ENCODE peak calls at places on chromosomes 3 and 15, in five cellular contexts. One of them, this sample, is unnamed.

GRCh38 chr15:84856731-84857417 is 27.6 kb upstream of the SLC28A1 start:
- DNase-seq in suprapubic skin: no peak
- DNase-seq in stomach: no peak
- DNase-seq in breast epithelium: no peak
- DNase-seq in sigmoid colon: peak; percentile 30
- DNase-seq in this sample: no peak

GRCh38 chr15:69881760-69882159 is 216.0 kb downstream of the TLE3 start:
- DNase-seq in suprapubic skin: no peak
- DNase-seq in sigmoid colon: no peak
- DNase-seq in stomach: no peak
- DNase-seq in breast epithelium: no peak
- DNase-seq in this sample: no peak

GRCh38 chr3:151347432-151347831 is 18.1 kb upstream of the P2RY13 start:
- DNase-seq in breast epithelium: no peak
- DNase-seq in stomach: no peak
- DNase-seq in suprapubic skin: no peak
- DNase-seq in sigmoid colon: peak; percentile 62
- DNase-seq in this sample: no peak

GRCh38 chr3:59985643-59986200 is 935.9 kb upstream of the CFAP20DC start:
- DNase-seq in suprapubic skin: no peak
- DNase-seq in stomach: no peak
- DNase-seq in sigmoid colon: no peak
- DNase-seq in breast epithelium: no peak
- DNase-seq in this sample: no peak

GRCh38 chr15:38701134-38701533 is 136.5 kb upstream of the RASGRP1 start:
- DNase-seq in suprapubic skin: no peak
- DNase-seq in stomach: no peak
- DNase-seq in breast epithelium: no peak
- DNase-seq in sigmoid colon: no peak
- DNase-seq in this sample: no peak

GRCh38 chr3:15753056-15753710 is 44.6 kb downstream of the ANKRD28 start:
- DNase-seq in stomach: peak; percentile 42
- DNase-seq in breast epithelium: no peak
- DNase-seq in suprapubic skin: no peak
- DNase-seq in sigmoid colon: no peak
- DNase-seq in this sample: no peak

GRCh38 chr3:195109098-195109657 is 161.8 kb downstream of the XXYLT1 start:
- DNase-seq in suprapubic skin: peak; percentile 28
- DNase-seq in sigmoid colon: peak; percentile 49
- DNase-seq in stomach: no peak
- DNase-seq in breast epithelium: no peak
- DNase-seq in this sample: no peak

GRCh38 chr3:181723568-181724431 is 12.1 kb downstream of the SOX2 start:
- DNase-seq in breast epithelium: no peak
- DNase-seq in suprapubic skin: no peak
- DNase-seq in sigmoid colon: no peak
- DNase-seq in stomach: no peak
- DNase-seq in this sample: no peak

GRCh38 chr15:43889072-43889471 is 62.3 kb downstream of the WDR76 start:
- DNase-seq in suprapubic skin: no peak
- DNase-seq in breast epithelium: no peak
- DNase-seq in sigmoid colon: no peak
- DNase-seq in stomach: no peak
- DNase-seq in this sample: no peak

GRCh38 chr15:82663186-82663600 is 16.0 kb upstream of the CPEB1 start:
- DNase-seq in breast epithelium: no peak
- DNase-seq in suprapubic skin: no peak
- DNase-seq in sigmoid colon: no peak
- DNase-seq in stomach: peak; percentile 49
- DNase-seq in this sample: no peak

GRCh38 chr3:104956620-104957345 is 409.9 kb upstream of the ALCAM start:
- DNase-seq in stomach: no peak
- DNase-seq in breast epithelium: no peak
- DNase-seq in suprapubic skin: no peak
- DNase-seq in sigmoid colon: no peak
- DNase-seq in this sample: no peak

GRCh38 chr3:177810162-177810623 is 612.9 kb upstream of the TBL1XR1 start:
- DNase-seq in sigmoid colon: no peak
- DNase-seq in stomach: no peak
- DNase-seq in suprapubic skin: no peak
- DNase-seq in breast epithelium: no peak
- DNase-seq in this sample: no peak

GRCh38 chr3:168197162-168197561 is 101.4 kb upstream of the GOLIM4 start:
- DNase-seq in sigmoid colon: no peak
- DNase-seq in breast epithelium: no peak
- DNase-seq in stomach: no peak
- DNase-seq in suprapubic skin: no peak
- DNase-seq in this sample: no peak

GRCh38 chr3:129282727-129283327 is 4.2 kb downstream of the HMCES start:
- DNase-seq in breast epithelium: no peak
- DNase-seq in suprapubic skin: no peak
- DNase-seq in stomach: no peak
- DNase-seq in sigmoid colon: no peak
- DNase-seq in this sample: no peak

GRCh38 chr3:138197058-138197457 is 10.0 kb downstream of the ARMC8 start:
- DNase-seq in suprapubic skin: no peak
- DNase-seq in breast epithelium: no peak
- DNase-seq in sigmoid colon: no peak
- DNase-seq in stomach: no peak
- DNase-seq in this sample: no peak

GRCh38 chr3:190116551-190117067 is 4.1 kb downstream of the P3H2 start:
- DNase-seq in suprapubic skin: no peak
- DNase-seq in breast epithelium: no peak
- DNase-seq in stomach: no peak
- DNase-seq in sigmoid colon: no peak
- DNase-seq in this sample: no peak

GRCh38 chr3:64414043-64414442 is 188.8 kb upstream of the PRICKLE2 start:
- DNase-seq in sigmoid colon: no peak
- DNase-seq in breast epithelium: no peak
- DNase-seq in stomach: no peak
- DNase-seq in suprapubic skin: no peak
- DNase-seq in this sample: no peak

GRCh38 chr3:71005797-71006321 is 577.7 kb downstream of the FOXP1 start:
- DNase-seq in breast epithelium: no peak
- DNase-seq in stomach: no peak
- DNase-seq in suprapubic skin: no peak
- DNase-seq in sigmoid colon: no peak
- DNase-seq in this sample: no peak

GRCh38 chr15:80780416-80781221 is 1.4 kb downstream of the CEMIP start:
- DNase-seq in sigmoid colon: no peak
- DNase-seq in stomach: peak; percentile 48
- DNase-seq in suprapubic skin: peak; percentile 57
- DNase-seq in breast epithelium: no peak
- DNase-seq in this sample: no peak

GRCh38 chr3:133294253-133294652 is 105.6 kb upstream of the BFSP2 start:
- DNase-seq in suprapubic skin: no peak
- DNase-seq in stomach: no peak
- DNase-seq in breast epithelium: no peak
- DNase-seq in sigmoid colon: no peak
- DNase-seq in this sample: no peak

GRCh38 chr3:100297784-100298183 is 36.8 kb upstream of the NIT2 start:
- DNase-seq in breast epithelium: no peak
- DNase-seq in stomach: no peak
- DNase-seq in sigmoid colon: no peak
- DNase-seq in suprapubic skin: no peak
- DNase-seq in this sample: no peak

GRCh38 chr3:149559989-149560388 is 85.5 kb downstream of the TM4SF4 start:
- DNase-seq in stomach: no peak
- DNase-seq in breast epithelium: no peak
- DNase-seq in suprapubic skin: no peak
- DNase-seq in sigmoid colon: no peak
- DNase-seq in this sample: no peak

GRCh38 chr3:112002458-112002971 is 3.8 kb downstream of the TAGLN3 start:
- DNase-seq in stomach: no peak
- DNase-seq in suprapubic skin: no peak
- DNase-seq in sigmoid colon: no peak
- DNase-seq in breast epithelium: no peak
- DNase-seq in this sample: no peak

GRCh38 chr15:71107501-71107815 is 7.8 kb upstream of the THSD4 start:
- DNase-seq in breast epithelium: no peak
- DNase-seq in sigmoid colon: no peak
- DNase-seq in suprapubic skin: no peak
- DNase-seq in stomach: no peak
- DNase-seq in this sample: peak; percentile 52

GRCh38 chr3:23809294-23809693 is 3.5 kb downstream of the UBE2E1 start:
- DNase-seq in sigmoid colon: no peak
- DNase-seq in stomach: no peak
- DNase-seq in breast epithelium: no peak
- DNase-seq in suprapubic skin: no peak
- DNase-seq in this sample: no peak

GRCh38 chr3:23808525-23808924 is 2.8 kb downstream of the UBE2E1 start:
- DNase-seq in stomach: no peak
- DNase-seq in breast epithelium: no peak
- DNase-seq in sigmoid colon: no peak
- DNase-seq in suprapubic skin: no peak
- DNase-seq in this sample: no peak

GRCh38 chr3:23811117-23811487 is 5.3 kb downstream of the UBE2E1 start:
- DNase-seq in breast epithelium: no peak
- DNase-seq in sigmoid colon: no peak
- DNase-seq in suprapubic skin: no peak
- DNase-seq in stomach: no peak
- DNase-seq in this sample: no peak

GRCh38 chr3:23810342-23811116 is 4.8 kb downstream of the UBE2E1 start:
- DNase-seq in breast epithelium: peak; percentile 61
- DNase-seq in stomach: peak; percentile 46
- DNase-seq in sigmoid colon: peak; percentile 77
- DNase-seq in suprapubic skin: peak; percentile 81
- DNase-seq in this sample: no peak

DNA sequence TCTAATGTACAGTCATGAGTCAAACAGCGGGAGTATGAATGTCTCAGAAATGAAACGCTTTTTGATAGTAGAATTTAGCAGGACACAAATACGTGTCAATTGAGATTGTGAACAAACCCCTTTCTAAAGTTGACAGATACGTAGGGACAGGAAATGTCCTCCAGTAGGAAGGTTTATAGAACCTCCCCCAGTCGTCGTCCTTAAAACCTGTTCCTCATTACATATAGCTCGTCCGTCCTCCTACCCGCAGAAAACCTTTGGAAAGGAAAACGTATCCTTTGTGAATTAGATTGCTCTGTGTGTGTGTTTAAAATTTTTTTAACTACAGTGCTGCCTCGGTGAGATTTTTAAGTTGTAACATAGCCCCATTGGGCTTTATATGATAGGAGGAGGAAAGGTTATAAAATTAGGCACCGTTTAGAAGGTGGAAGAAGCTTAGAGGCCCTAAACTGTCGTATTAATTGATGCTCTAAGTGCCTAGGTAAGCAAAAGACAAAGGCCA is 4.1 kb downstream of the UBE2E1 start:
- DNase-seq in sigmoid colon: no peak
- DNase-seq in stomach: no peak
- DNase-seq in suprapubic skin: no peak
- DNase-seq in breast epithelium: no peak
- DNase-seq in this sample: no peak
- TF ChIP-seq POLR2AphosphoS5 in sigmoid colon: no peak
- TF ChIP-seq POLR2AphosphoS5 in stomach: no peak
- TF ChIP-seq POLR2AphosphoS5 in suprapubic skin: no peak
- TF ChIP-seq POLR2AphosphoS5 in breast epithelium: no peak
- TF ChIP-seq POLR2AphosphoS5 in this sample: no peak

GRCh38 chr15:87033056-87033455 is 953.4 kb downstream of the AGBL1 start:
- DNase-seq in breast epithelium: no peak
- DNase-seq in sigmoid colon: no peak
- DNase-seq in stomach: no peak
- DNase-seq in suprapubic skin: no peak
- DNase-seq in this sample: no peak
- TF ChIP-seq CTCF in breast epithelium: no peak
- TF ChIP-seq CTCF in sigmoid colon: no peak
- TF ChIP-seq CTCF in stomach: no peak
- TF ChIP-seq CTCF in suprapubic skin: no peak
- TF ChIP-seq CTCF in this sample: no peak

GRCh38 chr3:153397806-153398205 is 235.8 kb downstream of the RAP2B start:
- DNase-seq in suprapubic skin: no peak
- DNase-seq in stomach: no peak
- DNase-seq in breast epithelium: no peak
- DNase-seq in sigmoid colon: no peak
- DNase-seq in this sample: no peak
- TF ChIP-seq POLR2AphosphoS5 in suprapubic skin: no peak
- TF ChIP-seq POLR2AphosphoS5 in stomach: no peak
- TF ChIP-seq POLR2AphosphoS5 in breast epithelium: no peak
- TF ChIP-seq POLR2AphosphoS5 in sigmoid colon: no peak
- TF ChIP-seq POLR2AphosphoS5 in this sample: no peak

GRCh38 chr3:143952569-143953069 is 19.0 kb upstream of the DIPK2A start:
- DNase-seq in suprapubic skin: no peak
- DNase-seq in stomach: no peak
- DNase-seq in sigmoid colon: no peak
- DNase-seq in breast epithelium: no peak
- DNase-seq in this sample: no peak
- TF ChIP-seq CTCF in suprapubic skin: no peak
- TF ChIP-seq CTCF in stomach: no peak
- TF ChIP-seq CTCF in sigmoid colon: no peak
- TF ChIP-seq CTCF in breast epithelium: no peak
- TF ChIP-seq CTCF in this sample: no peak

GRCh38 chr15:32657198-32657886 is 15.8 kb downstream of the SCG5 start:
- DNase-seq in sigmoid colon: no peak
- DNase-seq in stomach: peak; percentile 70
- DNase-seq in breast epithelium: no peak
- DNase-seq in suprapubic skin: no peak
- DNase-seq in this sample: no peak
- TF ChIP-seq POLR2AphosphoS5 in sigmoid colon: no peak
- TF ChIP-seq POLR2AphosphoS5 in stomach: no peak
- TF ChIP-seq POLR2AphosphoS5 in breast epithelium: no peak
- TF ChIP-seq POLR2AphosphoS5 in suprapubic skin: no peak
- TF ChIP-seq POLR2AphosphoS5 in this sample: no peak

GRCh38 chr3:82496890-82497560 is 735.6 kb upstream of the GBE1 start:
- DNase-seq in breast epithelium: no peak
- DNase-seq in suprapubic skin: no peak
- DNase-seq in sigmoid colon: no peak
- DNase-seq in stomach: no peak
- DNase-seq in this sample: no peak
- TF ChIP-seq CTCF in breast epithelium: no peak
- TF ChIP-seq CTCF in suprapubic skin: no peak
- TF ChIP-seq CTCF in sigmoid colon: no peak
- TF ChIP-seq CTCF in stomach: no peak
- TF ChIP-seq CTCF in this sample: no peak

DNA sequence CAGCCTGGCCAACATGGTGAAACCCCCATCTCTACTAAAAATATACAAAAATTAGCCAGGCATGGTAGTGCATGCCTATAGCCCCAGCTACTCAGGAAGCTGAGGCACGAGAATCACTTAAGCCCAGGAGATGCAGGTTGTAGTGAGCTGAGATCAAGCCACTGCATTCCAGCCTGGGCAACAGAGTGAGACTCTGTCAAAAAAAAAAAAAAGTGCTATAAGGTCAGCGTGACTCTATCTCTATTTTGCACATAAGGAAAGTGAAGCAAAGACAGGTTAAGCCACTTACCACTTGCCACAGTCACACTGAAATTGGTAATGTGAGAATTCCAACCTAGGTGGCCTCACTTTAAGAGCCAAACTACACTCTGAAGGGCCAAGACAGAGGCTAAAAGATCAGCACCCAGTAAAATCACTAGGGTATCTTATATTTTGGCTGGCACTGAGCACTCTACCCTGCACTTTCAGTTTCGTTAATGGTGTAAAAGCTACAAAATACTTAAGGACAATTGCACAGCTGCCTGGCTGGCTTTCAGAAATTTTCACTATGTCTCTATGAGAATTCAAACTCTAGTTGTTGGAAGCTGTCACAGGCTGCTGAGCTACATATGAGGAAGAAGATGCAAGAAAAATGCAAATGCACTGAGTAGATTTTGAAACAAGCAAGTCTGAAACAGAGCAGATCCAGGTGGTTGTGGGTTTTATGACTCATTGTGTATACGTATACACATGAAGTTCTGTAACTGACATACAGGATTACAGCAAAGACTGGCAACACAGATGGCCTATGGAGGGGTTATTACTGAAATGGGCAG is 32.7 kb downstream of the TRANK1 start:
- DNase-seq in sigmoid colon: no peak
- DNase-seq in breast epithelium: no peak
- DNase-seq in stomach: no peak
- DNase-seq in suprapubic skin: no peak
- DNase-seq in this sample: no peak
- TF ChIP-seq POLR2AphosphoS5 in sigmoid colon: no peak
- TF ChIP-seq POLR2AphosphoS5 in breast epithelium: no peak
- TF ChIP-seq POLR2AphosphoS5 in stomach: no peak
- TF ChIP-seq POLR2AphosphoS5 in suprapubic skin: no peak
- TF ChIP-seq POLR2AphosphoS5 in this sample: no peak

This sample was measured in vagina.